ENCODE peak calls at places on chromosomes 13 and 19, in four cellular contexts. O is NCI-H510A treated with DMSO at 0.1 percent for 48 hours, B is left kidney, Q is thoracic aorta. W is an unnamed sample.

GRCh38 chr19:4976412-4977298 is 7.7 kb downstream of the KDM4B start:
- DNase-seq in O (no peak), B (peak), Q (peak), W (no peak)

GRCh38 chr13:22915442-22916082 is 265.2 kb upstream of the SGCG start:
- DNase-seq in O (peak), B (peak), Q (no peak), W (no peak)

GRCh38 chr13:46479286-46479685 is 73.7 kb upstream of the LRCH1 start:
- DNase-seq in O (no peak), B (no peak), Q (no peak), W (no peak)

GRCh38 chr19:47020992-47021496 is 1.4 kb downstream of the NPAS1 start:
- DNase-seq in O (no peak), B (no peak), Q (no peak), W (no peak)

GRCh38 chr19:1001538-1002166 is 1.4 kb downstream of the GRIN3B start:
- DNase-seq in O (no peak), B (peak), Q (no peak), W (no peak)

GRCh38 chr13:92991687-92992086 is 234.9 kb upstream of the GPC6 start:
- DNase-seq in O (no peak), B (no peak), Q (no peak), W (no peak)

GRCh38 chr13:21539687-21540086 is 64.3 kb downstream of the MICU2 start:
- DNase-seq in O (no peak), B (no peak), Q (no peak), W (no peak)

GRCh38 chr19:42273407-42274064 is 4.5 kb downstream of the CIC start:
- DNase-seq in O (no peak), B (no peak), Q (no peak), W (no peak)

GRCh38 chr19:3606174-3606689 is 443 bp downstream of the TBXA2R start:
- DNase-seq in O (peak), B (no peak), Q (no peak), W (no peak)

GRCh38 chr19:4984448-4984990 is 15.6 kb downstream of the KDM4B start:
- DNase-seq in O (peak), B (peak), Q (no peak), W (no peak)

GRCh38 chr19:42528354-42529247 is at the start of gene CEACAM1:
- DNase-seq in O (no peak), B (peak), Q (no peak), W (no peak)

GRCh38 chr13:29435125-29435911 is 160.2 kb downstream of the SLC7A1 start:
- DNase-seq in O (peak), B (peak), Q (no peak), W (no peak)

GRCh38 chr13:44147648-44148047 is 226.0 kb upstream of the SERP2 start:
- DNase-seq in O (no peak), B (no peak), Q (no peak), W (no peak)

GRCh38 chr19:7863157-7863970 is 10.8 kb downstream of the PRR36 start:
- DNase-seq in O (peak), B (peak), Q (no peak), W (no peak)

GRCh38 chr19:29092712-29093552 is 120.0 kb downstream of the UQCRFS1 start:
- DNase-seq in O (no peak), B (no peak), Q (no peak), W (no peak)

GRCh38 chr13:28161370-28161769 is 23.0 kb downstream of the PAN3 start:
- DNase-seq in O (no peak), B (peak), Q (no peak), W (no peak)

GRCh38 chr13:43831088-43831487 is 44.3 kb upstream of the ENOX1 start:
- DNase-seq in O (no peak), B (no peak), Q (no peak), W (no peak)

GRCh38 chr13:41842029-41842428 is 118.9 kb downstream of the VWA8 start:
- DNase-seq in O (no peak), B (peak), Q (no peak), W (no peak)

GRCh38 chr19:18848860-18849661 is 17.3 kb downstream of the UPF1 start:
- DNase-seq in O (no peak), B (peak), Q (peak), W (no peak)

GRCh38 chr13:21171420-21171819 is 4.9 kb downstream of the SKA3 start:
- DNase-seq in O (no peak), B (no peak), Q (no peak), W (no peak)

GRCh38 chr13:51659276-51660127 is 75.2 kb downstream of the WDFY2 start:
- DNase-seq in O (no peak), B (no peak), Q (no peak), W (no peak)

GRCh38 chr13:73903561-73903960 is 230.6 kb downstream of the KLF12 start:
- DNase-seq in O (no peak), B (no peak), Q (no peak), W (no peak)

GRCh38 chr19:869245-870177 is 10.0 kb downstream of the CFD start:
- DNase-seq in O (no peak), B (no peak), Q (peak), W (no peak)

GRCh38 chr13:20391597-20392452 is 133.8 kb downstream of the CRYL1 start:
- DNase-seq in O (no peak), B (peak), Q (no peak), W (no peak)

GRCh38 chr19:18701250-18701608 is 17.7 kb downstream of the CRTC1 start:
- DNase-seq in O (no peak), B (no peak), Q (no peak), W (no peak)

GRCh38 chr13:102587916-102588315 is 8.9 kb upstream of the TPP2 start:
- DNase-seq in O (no peak), B (no peak), Q (no peak), W (no peak)

GRCh38 chr13:62631614-62632013 is 1216.0 kb upstream of the PCDH20 start:
- DNase-seq in O (no peak), B (no peak), Q (no peak), W (no peak)

GRCh38 chr13:99083976-99084375 is 106.1 kb upstream of the DOCK9 start:
- DNase-seq in O (peak), B (no peak), Q (no peak), W (no peak)

GRCh38 chr13:47869780-47870179 is 131.3 kb downstream of the SUCLA2 start:
- DNase-seq in O (no peak), B (no peak), Q (no peak), W (no peak)

GRCh38 chr13:28100149-28101121 is at the start of gene FLT3:
- DNase-seq in O (peak), B (peak), Q (no peak), W (no peak)

GRCh38 chr19:49875801-49876421 is 1.2 kb downstream of the AKT1S1 start:
- DNase-seq in O (peak), B (peak), Q (no peak), W (no peak)

GRCh38 chr13:36062249-36062648 is 68.9 kb downstream of the DCLK1 start:
- DNase-seq in O (no peak), B (no peak), Q (no peak), W (no peak)

GRCh38 chr19:3968556-3969434 is 2.1 kb downstream of the DAPK3 start:
- DNase-seq in O (peak), B (peak), Q (peak), W (no peak)

GRCh38 chr19:10797541-10798256 is 38.3 kb downstream of the TMED1 start:
- DNase-seq in O (no peak), B (no peak), Q (no peak), W (no peak)

GRCh38 chr19:40791349-40791748 is 7.6 kb upstream of the EGLN2 start:
- DNase-seq in O (no peak), B (no peak), Q (no peak), W (no peak)

GRCh38 chr13:79679334-79679733 is 198.4 kb downstream of the NDFIP2 start:
- DNase-seq in O (peak), B (peak), Q (no peak), W (no peak)

GRCh38 chr13:46992383-46992952 is 95.6 kb upstream of the HTR2A start:
- DNase-seq in O (no peak), B (no peak), Q (no peak), W (no peak)

GRCh38 chr19:50969413-50969760 is at the start of gene KLK6:
- DNase-seq in O (no peak), B (peak), Q (no peak), W (no peak)

GRCh38 chr13:113800576-113800926 is 41.5 kb downstream of the TMEM255B start:
- DNase-seq in O (no peak), B (no peak), Q (no peak), W (no peak)

W was measured in cerebellar nuclear complex.